ENCODE peak calls at places on chromosomes 11 and 22, in five cellular contexts. V is GM23248, D is GM23338, I is OCI-LY7, Y is hepatocyte. J is an unnamed sample. For H3K79me2, the result is how much of the 10 kb centered on the place peaks cover.

GRCh38 chr11:45106006-45106405 is 40.4 kb upstream of the PRDM11 start:
- DNase-seq in V (no peak), D (no peak), I (no peak), Y (peak), J (no peak)

GRCh38 chr11:130322126-130322525 is 7.4 kb upstream of the ZBTB44 start:
- DNase-seq in V (no peak), D (no peak), I (no peak), Y (no peak), J (no peak)

GRCh38 chr11:75033916-75034315 is 45.2 kb downstream of the NEU3 start:
- DNase-seq in V (no peak), D (no peak), I (no peak), Y (no peak), J (no peak)

GRCh38 chr22:30252411-30253204 is 6.0 kb upstream of the LIF start:
- DNase-seq in V (no peak), D (peak), I (no peak), Y (no peak), J (no peak)

GRCh38 chr11:57646221-57646620 is 3.5 kb downstream of the YPEL4 start:
- DNase-seq in V (no peak), D (no peak), I (no peak), Y (no peak), J (no peak)

GRCh38 chr11:110078923-110079544 is 14.2 kb upstream of the ZC3H12C start:
- DNase-seq in V (no peak), D (no peak), I (no peak), Y (no peak), J (no peak)

GRCh38 chr11:76808158-76808557 is 25.0 kb downstream of the TSKU start:
- DNase-seq in V (no peak), D (no peak), I (no peak), Y (no peak), J (peak)

GRCh38 chr22:38881464-38881871 is 9.5 kb upstream of the CBX6 start:
- DNase-seq in V (peak), D (no peak), I (no peak), Y (no peak), J (no peak)

GRCh38 chr11:44540667-44541066 is 24.8 kb upstream of the CD82 start:
- DNase-seq in V (no peak), D (no peak), I (no peak), Y (no peak), J (no peak)

GRCh38 chr11:94804874-94805273 is 36.7 kb downstream of the AMOTL1 start:
- DNase-seq in V (no peak), D (no peak), I (no peak), Y (no peak), J (no peak)

GRCh38 chr22:26922804-26923203 is 265.4 kb downstream of the MIAT start:
- DNase-seq in V (no peak), D (peak), I (peak), Y (peak), J (peak)

GRCh38 chr11:2574553-2575535 is 125.0 kb downstream of the KCNQ1OT1 start:
- DNase-seq in V (no peak), D (no peak), I (no peak), Y (no peak), J (no peak)

GRCh38 chr11:40252236-40252635 is 1207.2 kb downstream of the LRRC4C start:
- DNase-seq in V (no peak), D (no peak), I (no peak), Y (no peak), J (no peak)

GRCh38 chr11:41978951-41979350 is 519.5 kb upstream of the LRRC4C start:
- DNase-seq in V (no peak), D (no peak), I (no peak), Y (no peak), J (no peak)

GRCh38 chr11:111459506-111460270 is 52.5 kb downstream of the BTG4 start:
- DNase-seq in V (no peak), D (peak), I (no peak), Y (no peak), J (no peak)

GRCh38 chr11:7513210-7514098 is at the start of gene PPFIBP2:
- DNase-seq in V (peak), D (peak), I (peak), Y (peak), J (peak)

GRCh38 chr11:75465701-75466531 is 32.9 kb upstream of the KLHL35 start:
- DNase-seq in V (peak), D (peak), I (no peak), Y (peak), J (peak)

GRCh38 chr11:86482684-86483083 is 108.0 kb downstream of the CCDC81 start:
- DNase-seq in V (no peak), D (no peak), I (no peak), Y (no peak), J (no peak)

GRCh38 chr22:31526275-31526674 is 29.9 kb downstream of the SFI1 start:
- DNase-seq in V (no peak), D (no peak), I (no peak), Y (no peak), J (no peak)

GRCh38 chr11:74307409-74307808 is 4.0 kb downstream of the P4HA3 start:
- DNase-seq in V (peak), D (no peak), I (no peak), Y (peak), J (no peak)

GRCh38 chr22:30491381-30491780 is 14.1 kb downstream of the SEC14L4 start:
- DNase-seq in V (no peak), D (no peak), I (no peak), Y (no peak), J (no peak)

GRCh38 chr11:11379661-11380060 is 26.6 kb upstream of the CSNK2A3 start:
- DNase-seq in V (no peak), D (no peak), I (no peak), Y (no peak), J (no peak)

GRCh38 chr11:56852131-56852530 is 103.6 kb upstream of the OR9G4 start:
- DNase-seq in V (no peak), D (no peak), I (no peak), Y (no peak), J (no peak)

GRCh38 chr11:30292545-30292944 is 30.4 kb upstream of the ARL14EP start:
- DNase-seq in V (no peak), D (no peak), I (no peak), Y (no peak), J (no peak)

GRCh38 chr11:18608373-18608772 is 8.8 kb downstream of the MISFA start:
- DNase-seq in V (no peak), D (no peak), I (no peak), Y (peak), J (no peak)

GRCh38 chr22:32558681-32559355 is 84.2 kb downstream of the FBXO7 start:
- DNase-seq in V (peak), D (no peak), I (no peak), Y (peak), J (no peak)

GRCh38 chr11:121352301-121352891 is 59.8 kb downstream of the SC5D start:
- DNase-seq in V (no peak), D (no peak), I (no peak), Y (no peak), J (no peak)

GRCh38 chr11:32006799-32007388 is 84.0 kb upstream of the RCN1 start:
- DNase-seq in V (peak), D (peak), I (peak), Y (peak), J (peak)

GRCh38 chr11:120336641-120337132 is 474 bp downstream of the ARHGEF12 start:
- DNase-seq in V (peak), D (peak), I (peak), Y (peak), J (no peak)

GRCh38 chr11:12356944-12357655 is 20.3 kb upstream of the PARVA start:
- DNase-seq in V (no peak), D (no peak), I (no peak), Y (no peak), J (no peak)

GRCh38 chr11:27718853-27719574 is 18.8 kb upstream of the BDNF start:
- DNase-seq in V (peak), D (peak), I (no peak), Y (peak), J (peak)

GRCh38 chr22:18112440-18112839 is 1.8 kb downstream of the TUBA8 start:
- DNase-seq in V (no peak), D (no peak), I (no peak), Y (no peak), J (no peak)
- TF ChIP-seq EZH2phosphoT487 in V (no peak), D (no peak), I (no peak), Y (no peak), J (no peak)

DNA sequence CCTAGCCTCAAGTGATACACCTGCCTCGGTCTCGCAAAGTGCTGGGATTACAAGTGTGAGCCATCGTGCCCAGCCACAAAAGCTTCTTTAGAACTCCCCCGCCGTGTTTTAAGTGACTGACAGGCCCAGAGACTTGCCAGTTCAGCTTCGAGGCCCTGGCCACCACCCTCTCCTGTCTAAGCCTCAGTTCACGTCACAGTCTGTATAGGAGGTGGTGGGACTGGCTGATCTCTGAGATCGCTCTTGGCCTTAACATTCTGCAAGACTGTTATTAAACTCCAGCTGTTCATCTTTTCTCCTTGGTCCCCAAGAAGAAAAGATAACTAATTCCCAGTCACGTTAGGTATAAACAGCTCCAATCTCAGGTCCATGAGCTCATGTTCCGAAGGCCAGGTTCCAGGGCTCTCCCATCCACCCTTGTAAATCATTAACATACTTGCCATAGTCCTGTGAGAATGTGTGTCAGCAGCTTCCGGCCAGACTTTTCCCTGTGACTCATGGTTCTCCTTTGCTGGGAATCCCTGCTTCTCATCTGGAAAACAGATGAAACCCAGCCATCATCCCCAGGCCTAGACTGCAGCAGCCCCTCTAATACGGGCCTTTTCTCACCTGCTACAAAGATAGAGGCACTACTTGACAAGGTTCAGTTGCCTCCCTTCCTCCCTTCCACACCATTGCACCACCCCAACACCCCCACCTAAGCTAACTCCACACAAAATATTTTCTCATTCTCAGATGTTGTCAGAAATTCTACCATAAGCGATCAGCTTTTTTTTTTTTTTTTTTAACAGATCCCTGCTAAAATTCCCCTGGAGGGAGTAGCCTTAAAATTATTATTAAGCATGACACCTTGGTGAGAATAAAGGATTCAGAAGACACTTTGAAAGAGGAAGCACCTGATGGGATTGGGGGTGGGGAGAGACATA is 5.6 kb upstream of the KIAA0930 start:
- DNase-seq in V (peak), D (no peak), I (no peak), Y (peak), J (no peak)
- H3K4me3 ChIP-seq in V (no peak), D (no peak), I (peak), Y (no peak), J (no peak)

DNA sequence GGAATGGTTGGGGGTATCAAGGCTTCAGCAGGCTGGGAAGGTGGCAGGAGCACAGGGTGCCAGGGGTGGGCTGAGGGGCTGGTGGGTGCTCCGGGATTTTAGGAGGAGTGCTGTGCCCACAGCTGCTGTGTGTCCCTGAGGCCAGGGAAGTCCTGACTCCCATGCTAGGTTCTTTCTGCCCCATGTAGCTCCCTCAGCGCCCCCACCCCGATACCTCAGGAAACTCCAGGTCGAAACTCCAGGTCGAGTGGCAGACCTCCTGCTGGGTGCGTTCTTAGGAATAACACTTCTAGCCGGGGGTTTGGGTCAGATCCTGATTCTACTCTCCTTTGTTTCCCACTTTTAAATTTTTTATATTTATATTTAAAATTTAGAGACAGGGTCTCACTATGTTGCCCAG is 8.3 kb downstream of the AP2A2 start:
- DNase-seq in V (no peak), D (peak), I (no peak), Y (no peak), J (peak)
- H3K79me2 ChIP-seq in V (half or more), D (half or more), I (under half), Y (half or more), J (half or more)

GRCh38 chr11:79415411-79415810 is 25.4 kb downstream of the TENM4 start:
- DNase-seq in V (peak), D (no peak), I (no peak), Y (no peak), J (no peak)
- TF ChIP-seq EZH2phosphoT487 in V (no peak), D (no peak), I (no peak), Y (no peak), J (no peak)

GRCh38 chr11:128603752-128604472 is 16.6 kb upstream of the ETS1 start:
- DNase-seq in V (no peak), D (no peak), I (peak), Y (no peak), J (no peak)
- H3K4me3 ChIP-seq in V (no peak), D (no peak), I (no peak), Y (no peak), J (no peak)

DNA sequence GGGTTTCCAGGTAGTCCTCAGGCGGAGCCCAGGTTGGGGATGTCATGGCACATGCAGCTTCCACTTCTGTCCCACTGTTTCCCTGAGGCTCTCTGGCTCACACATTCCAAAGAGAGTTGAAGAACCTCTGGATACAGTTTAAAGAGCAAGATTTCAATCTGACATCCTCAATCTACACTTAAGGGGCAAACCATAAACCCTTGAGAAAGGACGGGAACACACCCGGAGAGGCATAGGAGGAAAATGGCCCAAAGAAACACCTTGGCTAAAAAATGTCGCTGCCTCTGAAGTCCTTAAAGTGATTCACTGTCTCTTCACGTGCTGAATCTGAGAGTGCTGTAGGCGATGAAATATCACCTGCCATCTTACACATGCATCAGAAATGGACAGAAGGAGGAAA is 70.9 kb upstream of the ARFGAP3 start:
- DNase-seq in V (no peak), D (no peak), I (no peak), Y (no peak), J (no peak)
- H3K79me2 ChIP-seq in V (half or more), D (half or more), I (under half), Y (half or more), J (half or more)

GRCh38 chr22:49979587-49980264 is 19.2 kb downstream of the PIM3 start:
- DNase-seq in V (peak), D (peak), I (peak), Y (peak), J (peak)
- TF ChIP-seq EZH2phosphoT487 in V (no peak), D (no peak), I (no peak), Y (no peak), J (no peak)

J was measured in neural progenitor cell.